ENCODE peak calls at places on chromosomes 7 and 10, in nine cellular contexts. O is endothelial cell, S is AG04449, P is upper lobe of right lung, B is tibial artery, Z is thoracic aorta, V is CD14-positive monocyte, J is uterus, E is transverse colon. I is an unnamed sample.

GRCh38 chr7:2862831-2863361 is 18.8 kb upstream of the GNA12 start:
- DNase-seq in O (no peak), S (no peak), P (no peak), B (no peak), Z (no peak), V (no peak), J (peak), E (no peak), I (no peak)

GRCh38 chr10:100341953-100342626 is 4.9 kb upstream of the SCD start:
- DNase-seq in O (peak), S (no peak), P (peak), B (peak), Z (no peak), V (no peak), J (peak), E (peak), I (no peak)

GRCh38 chr7:192035-192649 is at the start of gene FAM20C:
- DNase-seq in O (peak), S (no peak), P (peak), B (peak), Z (no peak), V (peak), J (peak), E (peak), I (peak)

GRCh38 chr10:29736325-29737208 is 101.8 kb upstream of the SVIL start:
- DNase-seq in O (peak), S (no peak), P (peak), B (peak), Z (no peak), V (peak), J (peak), E (peak), I (no peak)

GRCh38 chr10:63171926-63172325 is 38.8 kb downstream of the NRBF2 start:
- DNase-seq in O (no peak), S (no peak), P (no peak), B (no peak), Z (no peak), V (no peak), J (no peak), E (no peak), I (no peak)

GRCh38 chr10:89613582-89613981 is 31.5 kb downstream of the PANK1 start:
- DNase-seq in O (no peak), S (no peak), P (no peak), B (no peak), Z (no peak), V (no peak), J (no peak), E (no peak), I (no peak)

GRCh38 chr7:92496876-92497275 is 19.1 kb upstream of the ERVW-1 start:
- DNase-seq in O (no peak), S (no peak), P (no peak), B (no peak), Z (no peak), V (no peak), J (no peak), E (no peak), I (no peak)

GRCh38 chr10:89793649-89794254 is 92.4 kb downstream of the KIF20B start:
- DNase-seq in O (peak), S (peak), P (no peak), B (no peak), Z (no peak), V (no peak), J (no peak), E (no peak), I (no peak)

GRCh38 chr7:11331128-11332102 is 357.7 kb downstream of the PHF14 start:
- DNase-seq in O (no peak), S (no peak), P (no peak), B (no peak), Z (no peak), V (no peak), J (no peak), E (no peak), I (no peak)
- TF ChIP-seq CTCF in O (no peak), S (no peak), P (no peak), B (no peak), Z (no peak), V (no peak), J (no peak), E (no peak), I (no peak)

GRCh38 chr7:133139350-133139749 is 57.5 kb upstream of the CHCHD3 start:
- DNase-seq in O (peak), S (no peak), P (no peak), B (no peak), Z (no peak), V (no peak), J (no peak), E (no peak), I (no peak)
- TF ChIP-seq CTCF in O (peak), S (no peak), P (peak), B (no peak), Z (no peak), V (no peak), J (no peak), E (no peak), I (no peak)

DNA sequence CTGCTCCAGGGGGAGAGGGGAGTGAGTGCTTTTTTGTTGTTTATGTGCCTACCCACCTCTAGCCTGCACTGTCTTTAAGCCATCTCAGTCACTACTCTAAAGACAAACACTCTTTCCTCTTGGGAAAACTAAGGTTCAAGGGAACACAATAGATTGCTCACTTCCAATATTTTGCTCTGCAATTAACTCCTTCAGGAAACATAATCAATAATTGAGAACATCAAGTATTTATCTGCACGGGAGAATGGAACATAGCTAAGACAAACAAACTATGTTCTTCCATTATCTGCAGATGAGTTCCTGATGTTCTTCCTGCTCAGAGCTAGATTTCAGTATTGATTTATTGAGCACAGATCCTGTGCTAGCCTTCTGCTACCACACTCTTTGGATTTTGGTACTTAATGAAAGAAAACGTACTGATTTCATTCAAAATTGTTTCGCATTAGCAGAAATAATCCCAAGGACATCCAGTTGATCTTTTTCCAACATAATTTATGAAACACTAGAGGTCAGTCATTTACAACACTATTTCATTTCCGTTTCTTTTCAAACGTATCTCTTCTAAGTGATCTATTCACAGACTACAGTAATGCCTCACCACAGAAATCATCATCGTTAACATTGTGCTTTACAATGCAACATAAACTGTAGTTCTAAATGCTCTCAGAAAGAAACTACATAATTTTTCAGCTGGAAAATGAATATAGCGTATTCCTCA is 8.3 kb downstream of the NEBL start:
- DNase-seq in O (no peak), S (no peak), P (no peak), B (no peak), Z (no peak), V (no peak), J (no peak), E (no peak), I (no peak)
- TF ChIP-seq CTCF in O (no peak), S (no peak), P (no peak), B (no peak), Z (no peak), V (no peak), J (no peak), E (no peak), I (no peak)

GRCh38 chr10:10816453-10816852 is 201.2 kb upstream of the CELF2 start:
- DNase-seq in O (no peak), S (peak), P (no peak), B (no peak), Z (no peak), V (no peak), J (no peak), E (no peak), I (no peak)
- TF ChIP-seq CTCF in O (no peak), S (no peak), P (no peak), B (no peak), Z (no peak), V (no peak), J (no peak), E (no peak), I (no peak)

GRCh38 chr10:7260412-7260900 is 150.4 kb downstream of the SFMBT2 start:
- DNase-seq in O (peak), S (peak), P (no peak), B (peak), Z (peak), V (no peak), J (peak), E (peak), I (peak)
- TF ChIP-seq CTCF in O (peak), S (peak), P (peak), B (peak), Z (peak), V (peak), J (peak), E (peak), I (peak)